ENCODE peak calls at places on chromosome 15, in eight cellular contexts. W is coronary artery, T is GM12865, U is fibroblast of lung, B is cardiac fibroblast, E is breast epithelium, I is left ventricle myocardium inferior, O is stomach. F is an unnamed sample.
A peak's percentile ranks its signal among the peaks of the same experiment; 100 is the strongest.

GRCh38 chr15:29676961-29677402 is 145.3 kb downstream of the TJP1 start:
- DNase-seq in W (no peak), E (no peak), T (no peak), U (peak; percentile 79), I (no peak), O (no peak), B (peak; percentile 58), F (peak; percentile 59)

GRCh38 chr15:48190932-48191573 is 412 bp upstream of the CTXN2 start:
- DNase-seq in B (peak; percentile 64), I (peak; percentile 48), T (peak; percentile 45), U (peak; percentile 69), E (no peak), W (no peak), O (peak; percentile 52), F (peak; percentile 79)

GRCh38 chr15:93167291-93167690 is 78.3 kb upstream of the RGMA start:
- DNase-seq in B (no peak), T (no peak), O (no peak), U (no peak), I (no peak), W (no peak), E (no peak), F (no peak)

GRCh38 chr15:78732634-78733033 is 78.6 kb downstream of the ADAMTS7 start:
- DNase-seq in B (no peak), U (no peak), E (no peak), T (no peak), O (no peak), W (no peak), I (no peak), F (no peak)

GRCh38 chr15:52217186-52217585 is 26.0 kb upstream of the GNB5 start:
- DNase-seq in T (peak; percentile 70), U (no peak), O (peak; percentile 65), W (no peak), E (peak; percentile 29), B (no peak), I (no peak), F (no peak)

GRCh38 chr15:52349062-52349700 is 53.6 kb upstream of the MYO5C start:
- DNase-seq in T (no peak), E (no peak), O (no peak), U (peak; percentile 58), I (no peak), B (peak; percentile 47), W (no peak), F (peak; percentile 61)

GRCh38 chr15:68957686-68958085 is 27.4 kb downstream of the SPESP1 start:
- DNase-seq in I (no peak), T (no peak), E (no peak), W (no peak), U (no peak), B (no peak), O (no peak), F (no peak)

GRCh38 chr15:95559875-95560394 is 770.6 kb upstream of the NR2F2 start:
- DNase-seq in O (no peak), I (no peak), B (peak; percentile 87), W (no peak), U (peak; percentile 95), E (no peak), T (no peak), F (peak; percentile 96)

GRCh38 chr15:71610991-71611720 is 199.2 kb upstream of the NR2E3 start:
- DNase-seq in I (no peak), B (no peak), T (no peak), E (no peak), O (no peak), W (no peak), U (no peak), F (peak; percentile 17)

GRCh38 chr15:64162869-64163661 is at the start of gene PPIB:
- DNase-seq in U (peak; percentile 98), B (peak; percentile 99), E (peak; percentile 96), T (peak; percentile 99), I (peak; percentile 98), W (peak; percentile 97), O (peak; percentile 99), F (peak; percentile 99)

GRCh38 chr15:63243101-63243500 is 34.3 kb upstream of the APH1B start:
- DNase-seq in I (no peak), U (no peak), B (peak; percentile 73), T (no peak), W (no peak), O (no peak), E (no peak), F (peak; percentile 90)

GRCh38 chr15:80559320-80559693 is 135.8 kb upstream of the ABHD17C start:
- DNase-seq in O (no peak), U (peak; percentile 64), E (no peak), I (no peak), B (no peak), W (no peak), T (no peak), F (peak; percentile 68)

GRCh38 chr15:80747317-80748053 is 31.7 kb upstream of the CEMIP start:
- DNase-seq in B (no peak), T (no peak), I (no peak), O (no peak), U (no peak), W (no peak), E (no peak), F (no peak)

GRCh38 chr15:89971592-89971997 is 29.5 kb upstream of the ZNF710 start:
- DNase-seq in U (peak; percentile 35), T (peak; percentile 78), O (peak; percentile 66), I (peak; percentile 46), B (peak; percentile 66), E (no peak), W (no peak), F (peak; percentile 77)

GRCh38 chr15:92611995-92612745 is 43.4 kb downstream of the FAM174B start:
- DNase-seq in W (peak; percentile 38), E (no peak), U (no peak), T (peak; percentile 40), O (no peak), I (no peak), B (peak; percentile 25), F (no peak)

GRCh38 chr15:98737122-98737521 is 88.8 kb downstream of the IGF1R start:
- DNase-seq in W (no peak), I (no peak), B (no peak), E (no peak), U (no peak), T (no peak), O (no peak), F (no peak)

GRCh38 chr15:63401078-63401477 is 19.4 kb upstream of the CA12 start:
- DNase-seq in T (no peak), W (no peak), O (no peak), U (peak; percentile 52), B (no peak), E (no peak), I (no peak), F (no peak)

GRCh38 chr15:101086394-101087171 is 165.3 kb downstream of the CHSY1 start:
- DNase-seq in B (no peak), I (no peak), E (no peak), T (no peak), O (no peak), U (no peak), W (no peak), F (no peak)

GRCh38 chr15:70698412-70698811 is 64.9 kb downstream of the UACA start:
- DNase-seq in O (no peak), I (no peak), T (no peak), E (no peak), B (no peak), W (no peak), U (no peak), F (no peak)

GRCh38 chr15:90049030-90049429 is 47.9 kb downstream of the ZNF710 start:
- DNase-seq in O (no peak), I (no peak), B (no peak), E (no peak), T (no peak), W (no peak), U (no peak), F (no peak)

GRCh38 chr15:57319226-57319918 is 56.9 kb upstream of the CGNL1 start:
- DNase-seq in E (no peak), I (no peak), O (no peak), T (no peak), W (no peak), B (no peak), U (no peak), F (no peak)

GRCh38 chr15:41557673-41558399 is 1.2 kb upstream of the TYRO3 start:
- DNase-seq in W (no peak), O (peak; percentile 69), T (peak; percentile 72), B (peak; percentile 90), U (peak; percentile 58), I (peak; percentile 65), E (peak; percentile 28), F (peak; percentile 85)
- H3K4me3 ChIP-seq in W (peak overlapping the region; percentile 91), O (peak overlapping the region; percentile 74), T (peak overlapping the region; percentile 44), B (no peak overlapping the region), U (peak overlapping the region; percentile 72), I (peak overlapping the region; percentile 76), E (peak overlapping the region; percentile 47), F (peak overlapping the region; percentile 63)

DNA sequence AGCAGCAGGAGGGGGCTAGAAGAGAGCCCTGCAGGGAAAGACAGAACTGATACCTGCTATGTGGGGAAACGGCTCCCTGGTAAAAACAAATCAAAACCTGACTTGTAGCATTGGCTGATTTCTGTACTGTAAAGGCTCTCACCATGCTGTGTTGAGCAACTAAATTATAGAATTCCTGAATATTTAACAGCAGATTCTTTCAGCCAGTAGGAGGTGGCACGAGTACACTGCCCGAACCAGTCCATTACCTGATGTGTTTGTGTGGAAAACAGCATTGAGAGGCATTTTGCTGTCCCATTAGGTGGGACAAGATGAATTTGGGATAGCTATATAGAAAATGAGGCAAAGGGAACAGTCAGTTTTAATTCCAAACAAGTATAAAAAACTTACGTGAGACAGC is 201.2 kb downstream of the ATP10A start:
- DNase-seq in W (no peak), I (no peak), B (no peak), T (no peak), E (no peak), U (no peak), O (no peak), F (no peak)
- TF ChIP-seq CTCF in W (no peak), I (no peak), B (no peak), T (no peak), E (no peak), U (peak; percentile 17), O (no peak), F (no peak)

GRCh38 chr15:38650384-38650783 is 85.8 kb upstream of the RASGRP1 start:
- DNase-seq in U (no peak), W (no peak), I (no peak), E (no peak), O (no peak), B (no peak), T (no peak), F (no peak)
- H3K4me3 ChIP-seq in U (no peak overlapping the region), W (no peak overlapping the region), I (no peak overlapping the region), E (no peak overlapping the region), O (no peak overlapping the region), B (no peak overlapping the region), T (no peak overlapping the region), F (no peak overlapping the region)

DNA sequence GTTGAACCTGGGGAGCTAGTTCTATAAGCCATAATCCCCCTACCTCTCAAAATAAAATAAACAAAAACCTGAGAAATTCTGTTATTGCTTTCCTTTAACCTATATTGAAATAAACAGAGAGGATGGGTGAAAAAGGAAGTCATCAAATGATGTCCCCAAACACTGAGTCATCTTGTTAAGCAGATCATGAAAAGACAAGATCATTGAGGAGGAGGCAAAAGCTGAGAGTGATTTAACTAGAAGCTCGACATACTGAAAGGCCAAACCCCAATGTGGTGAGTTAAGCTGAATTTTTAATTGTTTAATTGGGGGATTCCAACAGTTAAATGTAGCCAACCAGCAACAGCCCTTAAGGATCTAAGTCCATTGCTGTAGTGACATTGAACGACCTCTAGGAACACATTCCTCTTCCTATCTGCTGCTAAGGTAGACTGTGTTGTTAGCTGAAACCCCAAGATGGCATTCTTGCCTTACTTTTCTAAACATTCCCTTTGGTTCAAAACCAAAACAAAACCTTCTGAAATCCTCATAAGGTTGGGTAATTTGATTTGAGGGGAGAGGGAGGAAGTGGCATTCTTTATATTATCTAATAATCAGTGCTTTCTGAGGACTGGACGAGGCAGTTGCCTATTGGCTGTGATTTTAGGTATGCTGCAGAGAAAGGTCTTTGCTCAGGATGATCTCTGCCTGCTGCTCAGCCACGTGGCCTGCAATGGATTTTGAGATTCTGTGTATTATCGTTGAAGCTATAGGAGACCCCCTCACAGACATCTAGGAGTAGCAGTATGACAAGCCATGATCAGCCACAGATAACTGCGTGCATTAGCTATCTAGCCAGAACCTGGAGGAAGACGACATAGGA is 62.7 kb upstream of the BNIP2 start:
- DNase-seq in I (no peak), B (peak; percentile 3), T (peak; percentile 22), W (no peak), E (no peak), O (no peak), U (no peak), F (peak; percentile 20)
- TF ChIP-seq CTCF in I (peak; percentile 35), B (peak; percentile 27), T (peak; percentile 30), W (no peak), E (peak; percentile 40), O (no peak), U (peak; percentile 20), F (peak; percentile 6)